ENCODE peak calls at places on chromosomes 6 and 20, in five cellular contexts. G is transverse colon, T is astrocyte, S is choroid plexus epithelial cell, V is brain microvascular endothelial cell. Y is an unnamed sample.

GRCh38 chr6:43838276-43839036 is 68.4 kb downstream of the VEGFA start:
- DNase-seq in G (peak), T (peak), S (peak), V (peak), Y (peak)

GRCh38 chr6:101578306-101578705 is 184.8 kb downstream of the GRIK2 start:
- DNase-seq in G (no peak), T (no peak), S (no peak), V (no peak), Y (no peak)

GRCh38 chr6:21135484-21136005 is 458.0 kb upstream of the SOX4 start:
- DNase-seq in G (no peak), T (no peak), S (no peak), V (no peak), Y (no peak)

GRCh38 chr20:5480824-5481600 is 164.3 kb upstream of the PROKR2 start:
- DNase-seq in G (peak), T (no peak), S (peak), V (no peak), Y (no peak)

GRCh38 chr6:85008311-85009015 is 244.1 kb upstream of the TBX18 start:
- DNase-seq in G (no peak), T (no peak), S (peak), V (peak), Y (peak)

GRCh38 chr6:136859430-136859829 is 37.0 kb downstream of the PEX7 start:
- DNase-seq in G (no peak), T (no peak), S (no peak), V (no peak), Y (no peak)

GRCh38 chr6:7241709-7242645 is 71.0 kb downstream of the SSR1 start:
- DNase-seq in G (peak), T (peak), S (peak), V (peak), Y (no peak)

GRCh38 chr6:43923376-43924221 is 153.6 kb downstream of the VEGFA start:
- DNase-seq in G (no peak), T (peak), S (no peak), V (peak), Y (peak)

GRCh38 chr20:2713285-2713684 is 20.7 kb downstream of the EBF4 start:
- DNase-seq in G (no peak), T (no peak), S (no peak), V (no peak), Y (no peak)

GRCh38 chr6:130613176-130613575 is 214.0 kb upstream of the SMLR1 start:
- DNase-seq in G (no peak), T (no peak), S (no peak), V (no peak), Y (no peak)

GRCh38 chr20:38167851-38168760 is 3.0 kb upstream of the TGM2 start:
- DNase-seq in G (peak), T (peak), S (peak), V (peak), Y (peak)

GRCh38 chr6:129844118-129844891 is 16.8 kb downstream of the TMEM244 start:
- DNase-seq in G (no peak), T (peak), S (peak), V (peak), Y (peak)

GRCh38 chr6:35668708-35669440 is 19.8 kb downstream of the FKBP5 start:
- DNase-seq in G (no peak), T (no peak), S (no peak), V (no peak), Y (no peak)

GRCh38 chr6:35568967-35569606 is 56.4 kb upstream of the TULP1 start:
- DNase-seq in G (peak), T (no peak), S (peak), V (no peak), Y (no peak)

GRCh38 chr20:23289724-23290395 is 60.7 kb upstream of the NXT1 start:
- DNase-seq in G (no peak), T (no peak), S (no peak), V (no peak), Y (no peak)

GRCh38 chr20:11015440-11015839 is 341.6 kb upstream of the JAG1 start:
- DNase-seq in G (no peak), T (no peak), S (no peak), V (no peak), Y (no peak)

GRCh38 chr6:13355043-13355945 is 27.0 kb upstream of the TBC1D7 start:
- DNase-seq in G (no peak), T (peak), S (peak), V (peak), Y (peak)

GRCh38 chr6:26158581-26159416 is 71.6 kb downstream of the HFE start:
- DNase-seq in G (peak), T (peak), S (peak), V (peak), Y (peak)

GRCh38 chr20:50048420-50049166 is 64.4 kb downstream of the UBE2V1 start:
- DNase-seq in G (peak), T (peak), S (no peak), V (no peak), Y (no peak)

GRCh38 chr20:50050214-50050613 is 62.7 kb downstream of the UBE2V1 start:
- DNase-seq in G (no peak), T (no peak), S (no peak), V (no peak), Y (no peak)

GRCh38 chr20:50050660-50051308 is 62.2 kb downstream of the UBE2V1 start:
- DNase-seq in G (no peak), T (no peak), S (no peak), V (no peak), Y (no peak)

GRCh38 chr20:50052550-50052949 is 60.4 kb downstream of the UBE2V1 start:
- DNase-seq in G (no peak), T (no peak), S (no peak), V (no peak), Y (no peak)

DNA sequence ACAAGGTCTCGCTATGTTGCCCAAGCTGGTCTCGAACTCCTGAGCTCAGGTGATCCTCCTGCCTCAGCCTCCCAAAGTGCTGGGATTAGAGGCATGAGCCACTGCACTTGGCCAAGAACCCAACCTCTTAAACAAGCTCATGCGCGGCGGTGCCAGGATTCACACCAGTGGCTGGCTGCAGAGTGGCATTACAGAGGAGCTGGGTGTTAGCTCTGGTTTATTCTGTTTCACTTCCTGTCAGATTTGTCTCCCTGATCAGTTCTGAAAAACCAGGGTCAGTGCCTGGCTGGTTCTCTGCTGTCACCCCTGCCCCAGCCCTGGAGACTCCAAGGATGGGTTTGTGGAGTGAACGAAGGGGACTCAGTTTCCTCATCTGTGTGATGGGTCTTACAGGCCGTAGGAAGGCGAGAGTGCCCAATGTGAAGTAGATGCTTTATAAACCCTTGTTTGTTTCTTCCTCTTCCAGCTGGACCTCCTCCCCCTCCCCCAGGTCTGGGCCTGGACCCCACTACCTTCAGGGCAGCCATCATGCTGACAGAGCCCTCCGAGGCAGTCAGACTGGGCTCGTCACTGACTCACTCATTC is 63.4 kb downstream of the UBE2V1 start:
- DNase-seq in G (no peak), T (no peak), S (no peak), V (no peak), Y (no peak)
- TF ChIP-seq CTCF in G (no peak), T (no peak), S (no peak), V (no peak), Y (no peak)

GRCh38 chr6:64010646-64011045 is 375.0 kb downstream of the PHF3 start:
- DNase-seq in G (no peak), T (no peak), S (no peak), V (no peak), Y (no peak)

GRCh38 chr6:64012351-64013060 is 376.9 kb downstream of the PHF3 start:
- DNase-seq in G (peak), T (peak), S (peak), V (peak), Y (no peak)

GRCh38 chr6:64010010-64010409 is 374.4 kb downstream of the PHF3 start:
- DNase-seq in G (no peak), T (no peak), S (no peak), V (no peak), Y (no peak)

GRCh38 chr6:64013061-64013410 is 377.4 kb downstream of the PHF3 start:
- DNase-seq in G (no peak), T (no peak), S (peak), V (no peak), Y (no peak)

DNA sequence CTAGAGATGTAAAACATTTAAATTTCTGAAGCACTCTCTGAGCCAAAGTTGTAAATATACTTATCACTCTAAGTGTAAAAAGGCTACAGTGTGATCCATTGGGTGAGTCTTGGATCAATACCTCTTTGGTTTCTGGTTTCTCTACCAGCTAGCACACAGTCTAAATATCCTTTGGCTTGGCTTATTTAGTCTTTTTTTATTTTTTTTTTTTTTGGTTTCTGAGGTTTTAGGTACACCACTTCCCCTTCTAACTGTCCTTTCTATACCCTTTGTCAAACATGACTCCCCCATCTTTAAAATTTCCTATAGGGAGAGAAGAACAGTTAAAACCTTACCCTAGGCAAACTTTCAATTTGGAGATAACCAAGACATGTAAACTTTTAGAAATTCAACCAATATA is 379.0 kb downstream of the PHF3 start:
- DNase-seq in G (no peak), T (no peak), S (no peak), V (no peak), Y (no peak)
- TF ChIP-seq CTCF in G (no peak), T (no peak), S (no peak), V (no peak), Y (no peak)

GRCh38 chr20:48295445-48295903 is 510.2 kb upstream of the SULF2 start:
- DNase-seq in G (no peak), T (peak), S (peak), V (peak), Y (peak)
- TF ChIP-seq CTCF in G (peak), T (peak), S (peak), V (peak), Y (peak)

DNA sequence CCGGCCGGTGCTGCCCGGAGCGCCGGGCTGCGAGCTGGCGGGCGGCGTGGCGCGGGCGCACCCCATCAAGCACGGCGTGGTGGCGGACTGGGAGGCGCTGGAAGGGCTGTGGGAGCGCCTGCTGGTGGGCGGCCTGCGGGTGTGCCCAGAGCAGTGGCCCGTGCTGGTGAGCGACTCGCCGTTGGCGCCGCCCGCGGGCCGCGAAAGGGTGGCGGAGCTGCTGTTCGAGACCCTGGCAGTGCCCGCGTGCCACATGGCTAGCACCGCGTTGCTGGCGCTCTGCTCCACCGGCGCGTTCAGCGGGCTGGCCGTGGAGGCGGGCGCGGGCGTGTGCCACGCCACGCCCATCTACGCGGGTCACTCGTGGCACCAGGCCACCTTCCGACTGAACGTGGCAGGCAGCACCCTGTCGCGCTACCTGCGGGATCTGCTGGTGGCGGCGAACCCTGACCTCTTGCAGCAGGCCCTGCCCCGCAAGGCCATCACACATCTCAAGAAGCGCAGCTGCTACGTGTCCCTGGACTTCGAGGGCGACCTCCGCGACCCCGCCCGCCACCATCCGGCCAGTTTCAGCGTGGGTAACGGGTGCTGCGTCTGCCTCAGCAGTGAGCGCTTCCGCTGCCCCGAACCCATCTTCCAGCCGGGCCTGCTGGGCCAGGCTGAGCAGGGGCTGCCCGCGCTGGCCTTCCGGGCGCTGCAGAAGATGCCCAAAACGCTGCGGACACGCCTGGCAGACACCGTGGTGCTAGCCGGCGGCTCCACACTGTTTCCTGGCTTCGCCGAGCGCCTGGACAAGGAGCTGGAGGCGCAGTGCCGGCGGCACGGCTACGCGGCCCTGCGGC is 723 bp downstream of the ACTL10 start:
- DNase-seq in G (peak), T (no peak), S (peak), V (peak), Y (peak)
- TF ChIP-seq CTCF in G (no peak), T (no peak), S (no peak), V (no peak), Y (no peak)

Y was measured in HFFc6.